ENCODE peak calls at places on chromosomes 1 and 21, in eight cellular contexts. One of them, this sample, is unnamed.

GRCh38 chr1:156357977-156358376 is 11.0 kb upstream of the RHBG start:
- DNase-seq in PC-3: no peak
- DNase-seq in mesenchymal stem cell: no peak
- DNase-seq in body of pancreas: no peak
- DNase-seq in effector memory CD4-positive, alpha-beta T cell: no peak
- DNase-seq in ascending aorta: no peak
- DNase-seq in mesendoderm: no peak
- DNase-seq in naive thymus-derived CD4-positive, alpha-beta T cell: no peak
- DNase-seq in this sample: no peak

GRCh38 chr1:27519341-27520258 is 29.6 kb upstream of the WASF2 start:
- DNase-seq in PC-3: no peak
- DNase-seq in mesenchymal stem cell: no peak
- DNase-seq in body of pancreas: peak; percentile 40
- DNase-seq in effector memory CD4-positive, alpha-beta T cell: no peak
- DNase-seq in ascending aorta: no peak
- DNase-seq in mesendoderm: peak; percentile 69
- DNase-seq in naive thymus-derived CD4-positive, alpha-beta T cell: no peak
- DNase-seq in this sample: no peak

GRCh38 chr1:219536038-219536437 is 76.9 kb downstream of the ZC3H11B start:
- DNase-seq in PC-3: no peak
- DNase-seq in mesenchymal stem cell: no peak
- DNase-seq in body of pancreas: no peak
- DNase-seq in effector memory CD4-positive, alpha-beta T cell: no peak
- DNase-seq in ascending aorta: no peak
- DNase-seq in mesendoderm: no peak
- DNase-seq in naive thymus-derived CD4-positive, alpha-beta T cell: no peak
- DNase-seq in this sample: no peak

GRCh38 chr1:205601209-205601608 is 30.6 kb downstream of the ELK4 start:
- DNase-seq in PC-3: no peak
- DNase-seq in mesenchymal stem cell: no peak
- DNase-seq in body of pancreas: peak; percentile 54
- DNase-seq in effector memory CD4-positive, alpha-beta T cell: no peak
- DNase-seq in ascending aorta: no peak
- DNase-seq in mesendoderm: no peak
- DNase-seq in naive thymus-derived CD4-positive, alpha-beta T cell: no peak
- DNase-seq in this sample: no peak

GRCh38 chr1:219330669-219331068 is 157.0 kb downstream of the LYPLAL1 start:
- DNase-seq in PC-3: peak; percentile 42
- DNase-seq in mesenchymal stem cell: no peak
- DNase-seq in body of pancreas: no peak
- DNase-seq in effector memory CD4-positive, alpha-beta T cell: no peak
- DNase-seq in ascending aorta: no peak
- DNase-seq in mesendoderm: no peak
- DNase-seq in naive thymus-derived CD4-positive, alpha-beta T cell: no peak
- DNase-seq in this sample: no peak

GRCh38 chr1:45892068-45892785 is 88.8 kb downstream of the MAST2 start:
- DNase-seq in PC-3: peak; percentile 98
- DNase-seq in mesenchymal stem cell: peak; percentile 88
- DNase-seq in body of pancreas: peak; percentile 67
- DNase-seq in effector memory CD4-positive, alpha-beta T cell: no peak
- DNase-seq in ascending aorta: no peak
- DNase-seq in mesendoderm: no peak
- DNase-seq in naive thymus-derived CD4-positive, alpha-beta T cell: no peak
- DNase-seq in this sample: peak; percentile 91

GRCh38 chr1:205948000-205948399 is 4.7 kb upstream of the SLC26A9 start:
- DNase-seq in PC-3: no peak
- DNase-seq in mesenchymal stem cell: no peak
- DNase-seq in body of pancreas: peak; percentile 29
- DNase-seq in effector memory CD4-positive, alpha-beta T cell: no peak
- DNase-seq in ascending aorta: no peak
- DNase-seq in mesendoderm: no peak
- DNase-seq in naive thymus-derived CD4-positive, alpha-beta T cell: no peak
- DNase-seq in this sample: no peak

GRCh38 chr1:8410791-8411190 is 92.9 kb downstream of the SLC45A1 start:
- DNase-seq in PC-3: no peak
- DNase-seq in mesenchymal stem cell: no peak
- DNase-seq in body of pancreas: no peak
- DNase-seq in effector memory CD4-positive, alpha-beta T cell: no peak
- DNase-seq in ascending aorta: no peak
- DNase-seq in mesendoderm: no peak
- DNase-seq in naive thymus-derived CD4-positive, alpha-beta T cell: no peak
- DNase-seq in this sample: no peak

GRCh38 chr1:29292344-29292743 is 56.0 kb downstream of the PTPRU start:
- DNase-seq in PC-3: no peak
- DNase-seq in mesenchymal stem cell: no peak
- DNase-seq in body of pancreas: no peak
- DNase-seq in effector memory CD4-positive, alpha-beta T cell: no peak
- DNase-seq in ascending aorta: no peak
- DNase-seq in mesendoderm: no peak
- DNase-seq in naive thymus-derived CD4-positive, alpha-beta T cell: no peak
- DNase-seq in this sample: no peak

GRCh38 chr21:26954591-26955214 is 12.2 kb downstream of the ADAMTS5 start:
- DNase-seq in PC-3: no peak
- DNase-seq in mesenchymal stem cell: no peak
- DNase-seq in body of pancreas: no peak
- DNase-seq in effector memory CD4-positive, alpha-beta T cell: no peak
- DNase-seq in ascending aorta: no peak
- DNase-seq in mesendoderm: no peak
- DNase-seq in naive thymus-derived CD4-positive, alpha-beta T cell: no peak
- DNase-seq in this sample: no peak

GRCh38 chr1:43803105-43803504 is 95.8 kb downstream of the ST3GAL3 start:
- DNase-seq in PC-3: no peak
- DNase-seq in mesenchymal stem cell: no peak
- DNase-seq in body of pancreas: no peak
- DNase-seq in effector memory CD4-positive, alpha-beta T cell: no peak
- DNase-seq in ascending aorta: no peak
- DNase-seq in mesendoderm: no peak
- DNase-seq in naive thymus-derived CD4-positive, alpha-beta T cell: no peak
- DNase-seq in this sample: no peak

GRCh38 chr1:43800801-43801200 is 93.5 kb downstream of the ST3GAL3 start:
- DNase-seq in PC-3: no peak
- DNase-seq in mesenchymal stem cell: no peak
- DNase-seq in body of pancreas: no peak
- DNase-seq in effector memory CD4-positive, alpha-beta T cell: no peak
- DNase-seq in ascending aorta: no peak
- DNase-seq in mesendoderm: no peak
- DNase-seq in naive thymus-derived CD4-positive, alpha-beta T cell: no peak
- DNase-seq in this sample: no peak

GRCh38 chr1:43803646-43804045 is 96.3 kb downstream of the ST3GAL3 start:
- DNase-seq in PC-3: no peak
- DNase-seq in mesenchymal stem cell: peak; percentile 42
- DNase-seq in body of pancreas: no peak
- DNase-seq in effector memory CD4-positive, alpha-beta T cell: no peak
- DNase-seq in ascending aorta: no peak
- DNase-seq in mesendoderm: no peak
- DNase-seq in naive thymus-derived CD4-positive, alpha-beta T cell: no peak
- DNase-seq in this sample: no peak

GRCh38 chr1:43801203-43801602 is 93.9 kb downstream of the ST3GAL3 start:
- DNase-seq in PC-3: no peak
- DNase-seq in mesenchymal stem cell: no peak
- DNase-seq in body of pancreas: no peak
- DNase-seq in effector memory CD4-positive, alpha-beta T cell: no peak
- DNase-seq in ascending aorta: no peak
- DNase-seq in mesendoderm: no peak
- DNase-seq in naive thymus-derived CD4-positive, alpha-beta T cell: no peak
- DNase-seq in this sample: peak; percentile 88

GRCh38 chr1:43802356-43802755 is 95.0 kb downstream of the ST3GAL3 start:
- DNase-seq in PC-3: no peak
- DNase-seq in mesenchymal stem cell: no peak
- DNase-seq in body of pancreas: no peak
- DNase-seq in effector memory CD4-positive, alpha-beta T cell: no peak
- DNase-seq in ascending aorta: no peak
- DNase-seq in mesendoderm: no peak
- DNase-seq in naive thymus-derived CD4-positive, alpha-beta T cell: no peak
- DNase-seq in this sample: no peak
- H3K27me3 ChIP-seq in PC-3: no peaks in the 10 kb centered on the region
- H3K27me3 ChIP-seq in mesenchymal stem cell: no peaks in the 10 kb centered on the region
- H3K27me3 ChIP-seq in body of pancreas: no peaks in the 10 kb centered on the region
- H3K27me3 ChIP-seq in effector memory CD4-positive, alpha-beta T cell: no peaks in the 10 kb centered on the region
- H3K27me3 ChIP-seq in ascending aorta: no peaks in the 10 kb centered on the region
- H3K27me3 ChIP-seq in mesendoderm: no peaks in the 10 kb centered on the region
- H3K27me3 ChIP-seq in naive thymus-derived CD4-positive, alpha-beta T cell: no peaks in the 10 kb centered on the region
- H3K27me3 ChIP-seq in this sample: no peaks in the 10 kb centered on the region

DNA sequence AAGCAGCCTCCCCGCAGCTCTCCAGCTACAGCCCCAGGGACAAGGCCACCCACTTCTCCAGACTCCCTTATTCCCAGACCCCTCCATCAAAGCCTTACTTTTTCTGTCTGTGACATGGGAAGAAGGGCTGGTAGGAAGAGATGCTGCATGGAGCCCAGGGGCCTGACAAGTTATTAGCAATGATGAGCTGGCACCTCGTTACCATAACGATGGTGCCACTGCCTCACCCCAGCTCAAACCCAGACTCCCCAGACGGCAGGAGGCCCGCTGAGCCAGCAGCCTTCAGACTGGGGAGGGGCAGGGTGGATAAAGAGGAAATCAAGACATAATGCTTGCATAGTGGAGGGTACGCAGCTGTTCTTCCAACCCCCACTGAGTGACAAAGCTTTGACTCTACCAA is 3.3 kb downstream of the DLGAP3 start:
- DNase-seq in PC-3: no peak
- DNase-seq in mesenchymal stem cell: no peak
- DNase-seq in body of pancreas: no peak
- DNase-seq in effector memory CD4-positive, alpha-beta T cell: no peak
- DNase-seq in ascending aorta: no peak
- DNase-seq in mesendoderm: no peak
- DNase-seq in naive thymus-derived CD4-positive, alpha-beta T cell: no peak
- DNase-seq in this sample: no peak
- H3K27me3 ChIP-seq in PC-3: peaks cover 60% of the 10 kb centered on the region
- H3K27me3 ChIP-seq in mesenchymal stem cell: peaks cover 81% of the 10 kb centered on the region
- H3K27me3 ChIP-seq in body of pancreas: no peaks in the 10 kb centered on the region
- H3K27me3 ChIP-seq in effector memory CD4-positive, alpha-beta T cell: peaks cover 43% of the 10 kb centered on the region
- H3K27me3 ChIP-seq in ascending aorta: peaks cover 26% of the 10 kb centered on the region
- H3K27me3 ChIP-seq in mesendoderm: no peaks in the 10 kb centered on the region
- H3K27me3 ChIP-seq in naive thymus-derived CD4-positive, alpha-beta T cell: peaks cover 21% of the 10 kb centered on the region
- H3K27me3 ChIP-seq in this sample: peaks cover 56% of the 10 kb centered on the region

GRCh38 chr21:45308211-45309068 is 20.7 kb upstream of the POFUT2 start:
- DNase-seq in PC-3: no peak
- DNase-seq in mesenchymal stem cell: peak; percentile 97
- DNase-seq in body of pancreas: peak; percentile 26
- DNase-seq in effector memory CD4-positive, alpha-beta T cell: no peak
- DNase-seq in ascending aorta: no peak
- DNase-seq in mesendoderm: no peak
- DNase-seq in naive thymus-derived CD4-positive, alpha-beta T cell: no peak
- DNase-seq in this sample: no peak

GRCh38 chr21:45304945-45305344 is 17.2 kb upstream of the POFUT2 start:
- DNase-seq in PC-3: no peak
- DNase-seq in mesenchymal stem cell: no peak
- DNase-seq in body of pancreas: no peak
- DNase-seq in effector memory CD4-positive, alpha-beta T cell: no peak
- DNase-seq in ascending aorta: no peak
- DNase-seq in mesendoderm: no peak
- DNase-seq in naive thymus-derived CD4-positive, alpha-beta T cell: no peak
- DNase-seq in this sample: no peak

GRCh38 chr21:45305831-45306230 is 18.1 kb upstream of the POFUT2 start:
- DNase-seq in PC-3: no peak
- DNase-seq in mesenchymal stem cell: no peak
- DNase-seq in body of pancreas: peak; percentile 68
- DNase-seq in effector memory CD4-positive, alpha-beta T cell: no peak
- DNase-seq in ascending aorta: no peak
- DNase-seq in mesendoderm: no peak
- DNase-seq in naive thymus-derived CD4-positive, alpha-beta T cell: no peak
- DNase-seq in this sample: no peak

GRCh38 chr21:45306453-45306831 is 18.7 kb upstream of the POFUT2 start:
- DNase-seq in PC-3: no peak
- DNase-seq in mesenchymal stem cell: no peak
- DNase-seq in body of pancreas: no peak
- DNase-seq in effector memory CD4-positive, alpha-beta T cell: no peak
- DNase-seq in ascending aorta: no peak
- DNase-seq in mesendoderm: no peak
- DNase-seq in naive thymus-derived CD4-positive, alpha-beta T cell: no peak
- DNase-seq in this sample: no peak

DNA sequence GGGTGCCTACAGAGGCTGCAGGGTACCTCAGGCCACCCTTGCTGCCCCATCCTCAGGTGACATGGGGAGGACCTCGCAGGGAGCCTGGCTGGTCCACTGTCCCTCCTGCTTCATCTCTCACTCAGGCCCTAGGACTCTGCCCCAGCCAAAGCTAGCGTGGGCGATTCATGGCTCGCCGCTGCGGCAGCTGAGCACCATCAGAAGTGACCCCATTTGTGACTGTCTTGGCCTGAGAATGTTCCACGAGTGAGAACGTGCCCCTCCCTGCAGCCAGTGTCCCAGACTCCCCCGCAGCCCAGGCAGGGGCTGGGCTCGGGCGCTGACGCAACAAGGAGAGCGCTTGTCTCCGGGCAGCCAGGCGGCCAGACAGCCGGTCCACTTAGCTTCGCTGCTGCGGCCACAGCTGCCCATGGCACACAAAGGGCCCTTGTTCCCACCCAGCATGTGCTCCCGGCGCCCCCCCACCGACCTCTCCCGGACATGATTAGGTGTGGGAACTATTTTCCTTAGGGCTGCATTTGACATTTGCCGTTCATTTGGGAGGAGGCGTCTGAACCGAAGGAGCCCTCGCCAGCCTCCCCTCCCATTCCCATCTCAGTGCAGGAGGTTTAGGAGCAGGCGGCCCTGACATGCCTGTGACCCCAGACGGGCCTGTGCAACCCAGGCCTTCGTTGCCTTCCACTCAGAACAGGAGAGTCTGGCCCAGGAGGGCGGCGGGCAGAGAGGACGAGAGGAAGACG is 19.3 kb upstream of the POFUT2 start:
- DNase-seq in PC-3: no peak
- DNase-seq in mesenchymal stem cell: peak; percentile 91
- DNase-seq in body of pancreas: peak; percentile 81
- DNase-seq in effector memory CD4-positive, alpha-beta T cell: no peak
- DNase-seq in ascending aorta: peak; percentile 92
- DNase-seq in mesendoderm: no peak
- DNase-seq in naive thymus-derived CD4-positive, alpha-beta T cell: no peak
- DNase-seq in this sample: no peak
- H3K27me3 ChIP-seq in PC-3: no peaks in the 10 kb centered on the region
- H3K27me3 ChIP-seq in mesenchymal stem cell: no peaks in the 10 kb centered on the region
- H3K27me3 ChIP-seq in body of pancreas: no peaks in the 10 kb centered on the region
- H3K27me3 ChIP-seq in effector memory CD4-positive, alpha-beta T cell: no peaks in the 10 kb centered on the region
- H3K27me3 ChIP-seq in ascending aorta: no peaks in the 10 kb centered on the region
- H3K27me3 ChIP-seq in mesendoderm: no peaks in the 10 kb centered on the region
- H3K27me3 ChIP-seq in naive thymus-derived CD4-positive, alpha-beta T cell: no peaks in the 10 kb centered on the region
- H3K27me3 ChIP-seq in this sample: peaks cover 28% of the 10 kb centered on the region

GRCh38 chr1:89631756-89632155 is 1.2 kb upstream of the LRRC8C start:
- DNase-seq in PC-3: no peak
- DNase-seq in mesenchymal stem cell: no peak
- DNase-seq in body of pancreas: no peak
- DNase-seq in effector memory CD4-positive, alpha-beta T cell: no peak
- DNase-seq in ascending aorta: no peak
- DNase-seq in mesendoderm: no peak
- DNase-seq in naive thymus-derived CD4-positive, alpha-beta T cell: no peak
- DNase-seq in this sample: no peak
- H3K27me3 ChIP-seq in PC-3: no peaks in the 10 kb centered on the region
- H3K27me3 ChIP-seq in mesenchymal stem cell: no peaks in the 10 kb centered on the region
- H3K27me3 ChIP-seq in body of pancreas: no peaks in the 10 kb centered on the region
- H3K27me3 ChIP-seq in effector memory CD4-positive, alpha-beta T cell: no peaks in the 10 kb centered on the region
- H3K27me3 ChIP-seq in ascending aorta: no peaks in the 10 kb centered on the region
- H3K27me3 ChIP-seq in mesendoderm: no peaks in the 10 kb centered on the region
- H3K27me3 ChIP-seq in naive thymus-derived CD4-positive, alpha-beta T cell: no peaks in the 10 kb centered on the region
- H3K27me3 ChIP-seq in this sample: no peaks in the 10 kb centered on the region

GRCh38 chr1:181314010-181314409 is 169.3 kb upstream of the CACNA1E start:
- DNase-seq in PC-3: peak; percentile 53
- DNase-seq in mesenchymal stem cell: no peak
- DNase-seq in body of pancreas: no peak
- DNase-seq in effector memory CD4-positive, alpha-beta T cell: no peak
- DNase-seq in ascending aorta: no peak
- DNase-seq in mesendoderm: no peak
- DNase-seq in naive thymus-derived CD4-positive, alpha-beta T cell: no peak
- DNase-seq in this sample: no peak
- H3K27me3 ChIP-seq in PC-3: peaks cover 45% of the 10 kb centered on the region
- H3K27me3 ChIP-seq in mesenchymal stem cell: peaks cover 83% of the 10 kb centered on the region
- H3K27me3 ChIP-seq in body of pancreas: no peaks in the 10 kb centered on the region
- H3K27me3 ChIP-seq in effector memory CD4-positive, alpha-beta T cell: peaks cover 26% of the 10 kb centered on the region
- H3K27me3 ChIP-seq in ascending aorta: no peaks in the 10 kb centered on the region
- H3K27me3 ChIP-seq in mesendoderm: peaks cover 31% of the 10 kb centered on the region
- H3K27me3 ChIP-seq in naive thymus-derived CD4-positive, alpha-beta T cell: peaks cover 33% of the 10 kb centered on the region
- H3K27me3 ChIP-seq in this sample: peaks cover 86% of the 10 kb centered on the region

This sample was measured in foreskin keratinocyte.